ENCODE peak calls at places on chromosomes 5 and 9, in eight cellular contexts. F is WERI-Rb-1, M is brain microvascular endothelial cell, P is neural crest cell, C is type B pancreatic cell, Q is heart right ventricle, X is fibroblast of the aortic adventitia, J is WTC11. U is an unnamed sample.

GRCh38 chr5:24788829-24789509 is 144.2 kb upstream of the CDH10 start:
- DNase-seq in F (no peak), M (no peak), P (no peak), C (no peak), Q (no peak), X (peak), J (no peak), U (no peak)

GRCh38 chr9:86303316-86303975 is 21.1 kb upstream of the ISCA1 start:
- DNase-seq in F (no peak), M (no peak), P (no peak), C (no peak), Q (no peak), X (no peak), J (no peak), U (no peak)

GRCh38 chr9:120187758-120188157 is 392.2 kb downstream of the CDK5RAP2 start:
- DNase-seq in F (no peak), M (no peak), P (no peak), C (no peak), Q (no peak), X (no peak), J (no peak), U (no peak)

GRCh38 chr5:146967646-146968045 is 89.1 kb upstream of the PPP2R2B start:
- DNase-seq in F (no peak), M (no peak), P (no peak), C (no peak), Q (peak), X (no peak), J (no peak), U (no peak)

GRCh38 chr9:93094294-93095204 is 1.5 kb upstream of the CARD19 start:
- DNase-seq in F (no peak), M (no peak), P (no peak), C (no peak), Q (peak), X (no peak), J (no peak), U (peak)

GRCh38 chr5:178462846-178463245 is 127.3 kb downstream of the COL23A1 start:
- DNase-seq in F (no peak), M (no peak), P (no peak), C (peak), Q (no peak), X (no peak), J (no peak), U (peak)

GRCh38 chr5:132883261-132883834 is 9.9 kb downstream of the LEAP2 start:
- DNase-seq in F (peak), M (peak), P (peak), C (no peak), Q (peak), X (peak), J (peak), U (no peak)

GRCh38 chr9:70255521-70255920 is 3.3 kb upstream of the SMC5 start:
- DNase-seq in F (no peak), M (no peak), P (no peak), C (no peak), Q (no peak), X (peak), J (no peak), U (peak)

GRCh38 chr5:67404261-67405100 is 207.9 kb upstream of the CD180 start:
- DNase-seq in F (no peak), M (peak), P (no peak), C (no peak), Q (no peak), X (peak), J (no peak), U (peak)

GRCh38 chr5:172336666-172337310 is 53.2 kb upstream of the UBTD2 start:
- DNase-seq in F (no peak), M (no peak), P (no peak), C (no peak), Q (no peak), X (no peak), J (no peak), U (no peak)

GRCh38 chr5:131994090-131994489 is 17.4 kb downstream of the ACSL6 start:
- DNase-seq in F (no peak), M (no peak), P (no peak), C (no peak), Q (no peak), X (no peak), J (no peak), U (no peak)

GRCh38 chr5:109328626-109329025 is 81.1 kb downstream of the PJA2 start:
- DNase-seq in F (no peak), M (no peak), P (no peak), C (no peak), Q (no peak), X (peak), J (no peak), U (peak)

GRCh38 chr9:135463140-135463539 is 16.4 kb upstream of the PPP1R26 start:
- DNase-seq in F (peak), M (peak), P (no peak), C (no peak), Q (no peak), X (peak), J (no peak), U (peak)

GRCh38 chr9:6703898-6704639 is 53.7 kb upstream of the KDM4C start:
- DNase-seq in F (peak), M (peak), P (peak), C (peak), Q (peak), X (peak), J (peak), U (peak)

GRCh38 chr9:75104607-75105006 is 16.3 kb downstream of the OSTF1 start:
- DNase-seq in F (no peak), M (no peak), P (no peak), C (no peak), Q (no peak), X (no peak), J (no peak), U (no peak)

GRCh38 chr5:89342106-89342876 is 459.3 kb upstream of the MEF2C start:
- DNase-seq in F (no peak), M (peak), P (no peak), C (no peak), Q (no peak), X (peak), J (no peak), U (peak)

GRCh38 chr5:72888595-72888994 is 67.2 kb upstream of the FCHO2 start:
- DNase-seq in F (no peak), M (no peak), P (no peak), C (no peak), Q (no peak), X (no peak), J (no peak), U (no peak)

GRCh38 chr5:166699616-166700015 is 1591.8 kb upstream of the WWC1 start:
- DNase-seq in F (no peak), M (no peak), P (no peak), C (no peak), Q (no peak), X (no peak), J (no peak), U (no peak)

DNA sequence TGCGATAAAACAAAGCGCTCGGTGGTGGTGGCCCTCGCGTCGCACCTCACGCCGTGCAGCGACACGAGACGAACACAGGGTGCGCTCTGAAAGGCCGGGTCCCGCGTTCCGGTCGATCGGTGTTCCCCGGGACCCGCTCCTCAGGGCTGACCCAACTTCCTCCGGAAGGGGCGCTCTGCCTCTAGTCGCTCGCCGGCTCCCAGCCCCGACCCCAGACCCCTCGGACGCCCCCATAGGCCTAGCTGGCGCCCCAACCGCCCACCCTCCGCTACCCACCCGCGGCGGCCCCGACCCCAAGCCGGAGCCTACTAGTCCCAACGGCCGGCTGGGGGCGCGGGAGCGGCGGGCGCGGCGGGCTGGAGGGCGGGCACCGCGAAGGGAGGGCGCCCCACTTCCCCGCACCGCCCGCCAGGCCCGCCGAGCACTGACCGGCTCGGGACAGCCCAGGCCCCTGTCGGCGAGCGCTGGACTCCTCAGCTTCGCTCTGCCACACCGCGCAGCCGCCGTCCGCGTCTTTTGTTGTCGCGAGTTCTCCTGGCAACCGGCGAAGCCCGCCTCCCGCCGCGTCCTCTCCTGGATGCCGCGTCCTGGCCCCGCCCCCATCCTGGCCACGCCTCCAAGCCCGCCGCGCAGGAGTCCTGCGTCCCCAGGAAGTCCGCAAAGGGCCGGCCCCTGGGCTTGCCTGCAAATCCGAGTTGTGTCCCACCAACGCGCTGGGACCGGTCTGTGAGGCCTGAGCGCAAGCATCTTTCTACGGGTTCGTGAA is at the start of gene KIF27:
- DNase-seq in F (peak), M (peak), P (peak), C (peak), Q (peak), X (peak), J (peak), U (peak)
- TF ChIP-seq CTCF in F (peak), M (peak), P (peak), C (peak), Q (peak), X (peak), J (no peak), U (peak)

GRCh38 chr9:130370226-130370625 is 74.5 kb upstream of the ASS1 start:
- DNase-seq in F (no peak), M (no peak), P (no peak), C (no peak), Q (no peak), X (no peak), J (no peak), U (no peak)

GRCh38 chr9:130371196-130371966 is 73.4 kb upstream of the ASS1 start:
- DNase-seq in F (no peak), M (no peak), P (no peak), C (no peak), Q (no peak), X (no peak), J (no peak), U (no peak)

GRCh38 chr9:130366888-130367550 is 77.7 kb upstream of the ASS1 start:
- DNase-seq in F (no peak), M (no peak), P (no peak), C (no peak), Q (no peak), X (no peak), J (no peak), U (no peak)

GRCh38 chr9:130366072-130366471 is 78.7 kb upstream of the ASS1 start:
- DNase-seq in F (no peak), M (no peak), P (no peak), C (no peak), Q (no peak), X (no peak), J (no peak), U (no peak)

GRCh38 chr9:130368631-130369103 is 76.1 kb upstream of the ASS1 start:
- DNase-seq in F (no peak), M (no peak), P (no peak), C (no peak), Q (no peak), X (no peak), J (no peak), U (no peak)
- TF ChIP-seq CTCF in F (peak), M (peak), P (peak), C (no peak), Q (no peak), X (peak), J (no peak), U (no peak)

GRCh38 chr9:4073371-4073770 is 226.5 kb downstream of the GLIS3 start:
- DNase-seq in F (peak), M (no peak), P (no peak), C (no peak), Q (no peak), X (no peak), J (peak), U (peak)
- TF ChIP-seq CTCF in F (peak), M (peak), P (peak), C (peak), Q (no peak), X (peak), J (peak), U (peak)

GRCh38 chr9:137836831-137837241 is 40.7 kb upstream of the CACNA1B start:
- DNase-seq in F (peak), M (no peak), P (no peak), C (no peak), Q (no peak), X (no peak), J (no peak), U (peak)
- TF ChIP-seq CTCF in F (peak), M (no peak), P (no peak), C (no peak), Q (no peak), X (no peak), J (no peak), U (no peak)

DNA sequence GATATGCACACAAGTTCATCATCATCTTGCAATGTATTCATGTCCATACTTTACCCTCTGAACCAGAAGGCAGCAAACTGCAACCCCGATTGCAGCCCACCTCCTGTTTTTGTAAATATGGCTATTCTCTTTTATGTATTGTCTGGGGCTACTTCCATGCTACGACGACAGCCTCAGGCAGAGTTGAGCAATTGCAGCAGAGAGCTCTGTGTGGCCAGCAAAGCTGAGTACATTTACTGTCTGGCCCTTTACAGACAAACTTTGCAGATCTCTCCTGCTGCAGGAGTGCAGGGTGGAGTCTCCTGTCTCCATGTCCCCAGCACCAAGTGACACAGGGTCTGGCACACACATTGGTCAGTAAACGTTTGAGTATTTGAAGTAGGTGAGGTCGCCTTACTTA is 27.0 kb downstream of the PRRC2B start:
- DNase-seq in F (no peak), M (no peak), P (no peak), C (no peak), Q (no peak), X (peak), J (no peak), U (peak)
- TF ChIP-seq CTCF in F (no peak), M (peak), P (peak), C (no peak), Q (no peak), X (peak), J (no peak), U (peak)

GRCh38 chr5:92907914-92908606 is 673.0 kb downstream of the NR2F1-AS1 start:
- DNase-seq in F (no peak), M (peak), P (no peak), C (no peak), Q (no peak), X (peak), J (no peak), U (no peak)

GRCh38 chr5:92911851-92912250 is 669.2 kb downstream of the NR2F1-AS1 start:
- DNase-seq in F (no peak), M (no peak), P (no peak), C (no peak), Q (no peak), X (no peak), J (no peak), U (no peak)

GRCh38 chr5:92911293-92911692 is 669.7 kb downstream of the NR2F1-AS1 start:
- DNase-seq in F (no peak), M (no peak), P (no peak), C (no peak), Q (no peak), X (no peak), J (no peak), U (no peak)

GRCh38 chr5:92908952-92909351 is 672.1 kb downstream of the NR2F1-AS1 start:
- DNase-seq in F (no peak), M (no peak), P (no peak), C (no peak), Q (no peak), X (peak), J (no peak), U (no peak)

GRCh38 chr5:92909545-92909962 is 671.5 kb downstream of the NR2F1-AS1 start:
- DNase-seq in F (peak), M (peak), P (peak), C (no peak), Q (no peak), X (peak), J (peak), U (no peak)
- TF ChIP-seq CTCF in F (peak), M (peak), P (peak), C (peak), Q (peak), X (peak), J (peak), U (peak)